ENCODE peak calls at places on chromosomes 3 and 15, in seven cellular contexts. U is activated CD4-positive, CD25-positive, alpha-beta regulatory T cell; D is caudate nucleus; C is HuH-7; R is left ventricle myocardium superior; N is fibroblast of lung; B is stimulated activated CD4-positive, alpha-beta T cell treated with anti-CD3 and anti-CD28 coated beads, Interleukin-1b, Interleukin-23, amount 100 ng/mL, for 1 hour. E is an unnamed sample.

GRCh38 chr3:177238661-177239216 is 41.5 kb upstream of the TBL1XR1 start:
- DNase-seq in R (no peak), B (no peak), C (no peak), D (no peak), U (no peak), N (no peak), E (no peak)

GRCh38 chr3:147521646-147522045 is 112.5 kb downstream of the ZIC1 start:
- DNase-seq in B (no peak), R (no peak), U (no peak), C (no peak), N (peak; percentile 70), D (no peak), E (no peak)

GRCh38 chr15:31098491-31098917 is 3.0 kb downstream of the TRPM1 start:
- DNase-seq in B (no peak), U (no peak), C (no peak), D (no peak), N (no peak), R (no peak), E (no peak)

GRCh38 chr3:180253283-180253682 is 216.5 kb upstream of the PEX5L start:
- DNase-seq in B (no peak), R (no peak), N (peak; percentile 9), D (no peak), U (no peak), C (no peak), E (no peak)

GRCh38 chr15:77047013-77047412 is 23.9 kb downstream of the TSPAN3 start:
- DNase-seq in N (no peak), C (no peak), R (no peak), U (no peak), B (no peak), D (no peak), E (no peak)

GRCh38 chr15:63506537-63507035 is 2.2 kb downstream of the USP3 start:
- DNase-seq in D (no peak), B (no peak), C (no peak), R (no peak), U (no peak), N (peak; percentile 38), E (no peak)

GRCh38 chr3:45067486-45067885 is 41.4 kb downstream of the CLEC3B start:
- DNase-seq in U (no peak), R (no peak), B (no peak), N (no peak), C (no peak), D (no peak), E (no peak)

GRCh38 chr3:48931944-48932580 is 13.4 kb downstream of the ARIH2 start:
- DNase-seq in D (no peak), U (no peak), C (no peak), N (no peak), B (no peak), R (no peak), E (no peak)

GRCh38 chr15:75666823-75667501 is 19.2 kb downstream of the SNX33 start:
- DNase-seq in B (no peak), D (no peak), C (no peak), N (peak; percentile 99), R (peak; percentile 57), U (no peak), E (no peak)

GRCh38 chr15:67839358-67839928 is 402 bp downstream of the RNU6-1 start:
- DNase-seq in U (no peak), N (peak; percentile 32), B (no peak), C (no peak), D (peak; percentile 66), R (no peak), E (no peak)

GRCh38 chr3:9727743-9728142 is 3.8 kb upstream of the BRPF1 start:
- DNase-seq in B (no peak), N (no peak), C (no peak), U (no peak), D (no peak), R (no peak), E (no peak)

GRCh38 chr3:113006350-113007056 is 15.7 kb downstream of the GTPBP8 start:
- DNase-seq in C (no peak), D (no peak), R (no peak), B (no peak), U (no peak), N (no peak), E (no peak)

GRCh38 chr3:79651536-79652065 is 116.2 kb downstream of the ROBO1 start:
- DNase-seq in R (no peak), C (no peak), D (no peak), N (no peak), B (no peak), U (no peak), E (no peak)

GRCh38 chr3:55416381-55416821 is 70.7 kb downstream of the WNT5A start:
- DNase-seq in B (no peak), D (no peak), R (no peak), C (no peak), U (no peak), N (peak; percentile 89), E (no peak)

GRCh38 chr15:41278319-41278718 is 47.3 kb downstream of the CHP1 start:
- DNase-seq in C (no peak), N (no peak), D (no peak), U (no peak), B (no peak), R (no peak), E (no peak)

GRCh38 chr15:99720533-99720932 is 12.7 kb downstream of the LYSMD4 start:
- DNase-seq in U (no peak), D (no peak), R (no peak), C (no peak), B (no peak), N (no peak), E (no peak)

GRCh38 chr3:8868996-8869395 is 94.3 kb downstream of the RAD18 start:
- DNase-seq in D (no peak), B (no peak), C (no peak), N (no peak), U (no peak), R (no peak), E (no peak)

GRCh38 chr3:185270262-185270955 is 16.6 kb upstream of the EHHADH start:
- DNase-seq in B (no peak), R (no peak), C (peak; percentile 76), U (no peak), N (peak; percentile 30), D (no peak), E (no peak)

GRCh38 chr3:60854762-60855161 is 396.5 kb downstream of the FHIT start:
- DNase-seq in D (no peak), U (no peak), C (no peak), R (no peak), B (no peak), N (peak; percentile 2), E (no peak)

GRCh38 chr15:57962887-57963286 is 102.6 kb downstream of the ALDH1A2 start:
- DNase-seq in N (no peak), U (no peak), R (no peak), C (no peak), B (no peak), D (no peak), E (no peak)

GRCh38 chr3:49165771-49166751 is at the start of gene CCDC71:
- DNase-seq in B (peak; percentile 56), R (peak; percentile 90), U (peak; percentile 54), N (peak; percentile 54), D (peak; percentile 65), C (peak; percentile 90), E (peak; percentile 49)

GRCh38 chr3:182490601-182491485 is 302.5 kb upstream of the ATP11B start:
- DNase-seq in U (no peak), D (peak; percentile 30), B (no peak), N (peak; percentile 29), R (no peak), C (peak; percentile 13), E (no peak)

GRCh38 chr3:14152233-14152962 is 26.0 kb downstream of the XPC start:
- DNase-seq in R (no peak), N (no peak), D (no peak), C (peak; percentile 46), B (no peak), U (no peak), E (no peak)

GRCh38 chr3:43217633-43218032 is 68.7 kb upstream of the SNRK start:
- DNase-seq in N (no peak), D (no peak), U (no peak), C (no peak), B (no peak), R (no peak), E (no peak)

GRCh38 chr3:83946554-83946953 is 1012.2 kb upstream of the CADM2 start:
- DNase-seq in C (no peak), N (peak; percentile 17), U (no peak), D (no peak), B (no peak), R (no peak), E (no peak)

GRCh38 chr15:85496551-85497545 is 116.4 kb downstream of the AKAP13 start:
- DNase-seq in B (no peak), U (no peak), D (no peak), N (no peak), R (no peak), C (no peak), E (no peak)

GRCh38 chr3:23094890-23095462 is 108.2 kb upstream of the UBE2E2 start:
- DNase-seq in U (no peak), N (peak; percentile 81), B (no peak), R (no peak), C (no peak), D (no peak), E (no peak)

GRCh38 chr15:73965730-73966103 is 26.4 kb downstream of the STOML1 start:
- DNase-seq in N (peak; percentile 66), R (no peak), B (no peak), U (no peak), C (no peak), D (no peak), E (no peak)

GRCh38 chr3:38454884-38455638 is 1.4 kb downstream of the ACVR2B start:
- DNase-seq in B (no peak), U (no peak), N (peak; percentile 39), C (peak; percentile 96), D (peak; percentile 33), R (peak; percentile 86), E (no peak)

GRCh38 chr15:29050870-29051269 is 165.1 kb downstream of the APBA2 start:
- DNase-seq in B (no peak), C (no peak), D (no peak), N (peak; percentile 54), R (no peak), U (no peak), E (no peak)

GRCh38 chr15:64096486-64097431 is 977 bp downstream of the SNX1 start:
- DNase-seq in D (no peak), C (no peak), U (no peak), R (no peak), B (no peak), N (peak; percentile 55), E (no peak)

GRCh38 chr15:69815793-69816192 is 281.9 kb downstream of the TLE3 start:
- DNase-seq in U (no peak), D (no peak), B (no peak), N (no peak), C (no peak), R (no peak), E (no peak)

GRCh38 chr3:136171097-136171542 is 25.0 kb downstream of the MSL2 start:
- DNase-seq in B (no peak), R (no peak), D (no peak), U (no peak), N (peak; percentile 38), C (no peak), E (no peak)

GRCh38 chr3:119311191-119311925 is 17.2 kb downstream of the ARHGAP31 start:
- DNase-seq in B (no peak), U (no peak), D (no peak), R (no peak), N (peak; percentile 93), C (no peak), E (no peak)

GRCh38 chr3:22471557-22471956 is 720.5 kb upstream of the ZNF385D start:
- DNase-seq in R (no peak), U (no peak), B (no peak), N (no peak), C (no peak), D (no peak), E (no peak)

GRCh38 chr3:119098620-119099222 is 47.2 kb upstream of the TEX55 start:
- DNase-seq in B (no peak), U (no peak), C (peak; percentile 28), D (peak; percentile 1), N (peak; percentile 13), R (no peak), E (no peak)

GRCh38 chr3:157573281-157573680 is 70.1 kb upstream of the VEPH1 start:
- DNase-seq in U (no peak), B (no peak), C (no peak), D (no peak), N (no peak), R (no peak), E (no peak)

GRCh38 chr3:31240894-31241293 is 291.8 kb upstream of the STT3B start:
- DNase-seq in B (no peak), D (no peak), N (no peak), R (no peak), U (no peak), C (no peak), E (no peak)

E was measured in stimulated activated CD8-positive, alpha-beta memory T cell treated with anti-CD3 and anti-CD28 coated beads, Interleukin-15, amount 100 ng/mL, for 4 hours.